ENCODE peak calls at places on chromosomes 11 and 22, in ten cellular contexts. One of them, this sample, is unnamed.

GRCh38 chr11:108685419-108686161 is 20.7 kb downstream of the DDX10 start:
- DNase-seq in aorta: no peak
- DNase-seq in transverse colon: no peak
- DNase-seq in uterus: no peak
- DNase-seq in AG04450: no peak
- DNase-seq in endodermal cell: no peak
- DNase-seq in A673: no peak
- DNase-seq in mesendoderm: no peak
- DNase-seq in A549: no peak
- DNase-seq in CD4-positive, CD25-positive, alpha-beta regulatory T cell: no peak
- DNase-seq in this sample: no peak

GRCh38 chr11:123390146-123390545 is 39.9 kb upstream of the GRAMD1B start:
- DNase-seq in aorta: no peak
- DNase-seq in transverse colon: no peak
- DNase-seq in uterus: no peak
- DNase-seq in AG04450: no peak
- DNase-seq in endodermal cell: no peak
- DNase-seq in A673: no peak
- DNase-seq in mesendoderm: no peak
- DNase-seq in A549: no peak
- DNase-seq in CD4-positive, CD25-positive, alpha-beta regulatory T cell: no peak
- DNase-seq in this sample: no peak

GRCh38 chr22:42933783-42934144 is 76.7 kb upstream of the ARFGAP3 start:
- DNase-seq in aorta: no peak
- DNase-seq in transverse colon: no peak
- DNase-seq in uterus: no peak
- DNase-seq in AG04450: peak; percentile 82
- DNase-seq in endodermal cell: no peak
- DNase-seq in A673: no peak
- DNase-seq in mesendoderm: no peak
- DNase-seq in A549: peak; percentile 43
- DNase-seq in CD4-positive, CD25-positive, alpha-beta regulatory T cell: no peak
- DNase-seq in this sample: no peak

GRCh38 chr11:8757047-8757446 is 74.5 kb downstream of the RPL27A start:
- DNase-seq in aorta: no peak
- DNase-seq in transverse colon: no peak
- DNase-seq in uterus: no peak
- DNase-seq in AG04450: no peak
- DNase-seq in endodermal cell: peak; percentile 29
- DNase-seq in A673: no peak
- DNase-seq in mesendoderm: no peak
- DNase-seq in A549: no peak
- DNase-seq in CD4-positive, CD25-positive, alpha-beta regulatory T cell: no peak
- DNase-seq in this sample: no peak

GRCh38 chr22:50184004-50184461 is 1.7 kb upstream of the TRABD start:
- DNase-seq in aorta: peak; percentile 82
- DNase-seq in transverse colon: peak; percentile 75
- DNase-seq in uterus: peak; percentile 77
- DNase-seq in AG04450: no peak
- DNase-seq in endodermal cell: peak; percentile 72
- DNase-seq in A673: no peak
- DNase-seq in mesendoderm: no peak
- DNase-seq in A549: no peak
- DNase-seq in CD4-positive, CD25-positive, alpha-beta regulatory T cell: no peak
- DNase-seq in this sample: no peak

GRCh38 chr11:64510759-64511158 is 80.3 kb upstream of the SLC22A12 start:
- DNase-seq in aorta: no peak
- DNase-seq in transverse colon: no peak
- DNase-seq in uterus: no peak
- DNase-seq in AG04450: no peak
- DNase-seq in endodermal cell: peak; percentile 58
- DNase-seq in A673: no peak
- DNase-seq in mesendoderm: no peak
- DNase-seq in A549: no peak
- DNase-seq in CD4-positive, CD25-positive, alpha-beta regulatory T cell: no peak
- DNase-seq in this sample: no peak

GRCh38 chr11:64850979-64851567 is 6.6 kb upstream of the CDC42BPG start:
- DNase-seq in aorta: no peak
- DNase-seq in transverse colon: peak; percentile 71
- DNase-seq in uterus: no peak
- DNase-seq in AG04450: no peak
- DNase-seq in endodermal cell: peak; percentile 80
- DNase-seq in A673: no peak
- DNase-seq in mesendoderm: no peak
- DNase-seq in A549: no peak
- DNase-seq in CD4-positive, CD25-positive, alpha-beta regulatory T cell: peak; percentile 58
- DNase-seq in this sample: no peak

GRCh38 chr11:129930743-129931142 is 35.4 kb upstream of the NFRKB start:
- DNase-seq in aorta: no peak
- DNase-seq in transverse colon: no peak
- DNase-seq in uterus: no peak
- DNase-seq in AG04450: no peak
- DNase-seq in endodermal cell: no peak
- DNase-seq in A673: no peak
- DNase-seq in mesendoderm: no peak
- DNase-seq in A549: no peak
- DNase-seq in CD4-positive, CD25-positive, alpha-beta regulatory T cell: no peak
- DNase-seq in this sample: no peak

GRCh38 chr11:113554531-113554930 is 79.3 kb upstream of the DRD2 start:
- DNase-seq in aorta: no peak
- DNase-seq in transverse colon: no peak
- DNase-seq in uterus: no peak
- DNase-seq in AG04450: no peak
- DNase-seq in endodermal cell: peak; percentile 50
- DNase-seq in A673: no peak
- DNase-seq in mesendoderm: no peak
- DNase-seq in A549: no peak
- DNase-seq in CD4-positive, CD25-positive, alpha-beta regulatory T cell: no peak
- DNase-seq in this sample: peak; percentile 63

GRCh38 chr11:119729581-119730346 is 764 bp upstream of the NECTIN1 start:
- DNase-seq in aorta: peak; percentile 87
- DNase-seq in transverse colon: peak; percentile 77
- DNase-seq in uterus: peak; percentile 51
- DNase-seq in AG04450: peak; percentile 18
- DNase-seq in endodermal cell: peak; percentile 71
- DNase-seq in A673: peak; percentile 23
- DNase-seq in mesendoderm: peak; percentile 63
- DNase-seq in A549: peak; percentile 48
- DNase-seq in CD4-positive, CD25-positive, alpha-beta regulatory T cell: no peak
- DNase-seq in this sample: no peak

GRCh38 chr22:27241430-27242110 is 560.0 kb downstream of the MN1 start:
- DNase-seq in aorta: peak; percentile 85
- DNase-seq in transverse colon: no peak
- DNase-seq in uterus: no peak
- DNase-seq in AG04450: no peak
- DNase-seq in endodermal cell: no peak
- DNase-seq in A673: no peak
- DNase-seq in mesendoderm: no peak
- DNase-seq in A549: no peak
- DNase-seq in CD4-positive, CD25-positive, alpha-beta regulatory T cell: no peak
- DNase-seq in this sample: no peak

DNA sequence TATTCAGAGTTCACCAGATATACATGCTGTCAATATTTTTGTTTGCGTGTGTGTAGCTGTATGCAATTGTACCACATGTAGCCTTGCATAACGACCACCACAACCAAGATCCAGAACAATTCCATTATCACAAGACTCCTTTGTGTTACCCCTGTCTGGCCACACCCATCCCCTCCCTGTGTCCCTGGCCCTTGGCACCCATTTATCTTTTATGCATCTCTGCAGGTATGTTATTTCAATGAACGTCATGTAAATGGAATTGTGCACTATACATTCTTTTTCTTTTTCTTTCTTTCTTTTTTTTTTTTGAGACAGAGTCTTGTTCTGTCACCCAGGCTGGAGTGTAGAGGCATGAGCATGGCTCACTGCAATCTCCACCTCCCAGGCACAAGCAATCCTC is 9.7 kb upstream of the PAFAH1B2 start:
- DNase-seq in aorta: no peak
- DNase-seq in transverse colon: no peak
- DNase-seq in uterus: no peak
- DNase-seq in AG04450: no peak
- DNase-seq in endodermal cell: no peak
- DNase-seq in A673: no peak
- DNase-seq in mesendoderm: no peak
- DNase-seq in A549: no peak
- DNase-seq in CD4-positive, CD25-positive, alpha-beta regulatory T cell: no peak
- DNase-seq in this sample: no peak
- H3K27ac ChIP-seq in aorta: no peak overlapping the region
- H3K27ac ChIP-seq in transverse colon: no peak overlapping the region
- H3K27ac ChIP-seq in uterus: no peak overlapping the region
- H3K27ac ChIP-seq in AG04450: no peak overlapping the region
- H3K27ac ChIP-seq in endodermal cell: no peak overlapping the region
- H3K27ac ChIP-seq in A673: no peak overlapping the region
- H3K27ac ChIP-seq in mesendoderm: no peak overlapping the region
- H3K27ac ChIP-seq in A549: no peak overlapping the region
- H3K27ac ChIP-seq in CD4-positive, CD25-positive, alpha-beta regulatory T cell: no peak overlapping the region
- H3K27ac ChIP-seq in this sample: no peak overlapping the region

DNA sequence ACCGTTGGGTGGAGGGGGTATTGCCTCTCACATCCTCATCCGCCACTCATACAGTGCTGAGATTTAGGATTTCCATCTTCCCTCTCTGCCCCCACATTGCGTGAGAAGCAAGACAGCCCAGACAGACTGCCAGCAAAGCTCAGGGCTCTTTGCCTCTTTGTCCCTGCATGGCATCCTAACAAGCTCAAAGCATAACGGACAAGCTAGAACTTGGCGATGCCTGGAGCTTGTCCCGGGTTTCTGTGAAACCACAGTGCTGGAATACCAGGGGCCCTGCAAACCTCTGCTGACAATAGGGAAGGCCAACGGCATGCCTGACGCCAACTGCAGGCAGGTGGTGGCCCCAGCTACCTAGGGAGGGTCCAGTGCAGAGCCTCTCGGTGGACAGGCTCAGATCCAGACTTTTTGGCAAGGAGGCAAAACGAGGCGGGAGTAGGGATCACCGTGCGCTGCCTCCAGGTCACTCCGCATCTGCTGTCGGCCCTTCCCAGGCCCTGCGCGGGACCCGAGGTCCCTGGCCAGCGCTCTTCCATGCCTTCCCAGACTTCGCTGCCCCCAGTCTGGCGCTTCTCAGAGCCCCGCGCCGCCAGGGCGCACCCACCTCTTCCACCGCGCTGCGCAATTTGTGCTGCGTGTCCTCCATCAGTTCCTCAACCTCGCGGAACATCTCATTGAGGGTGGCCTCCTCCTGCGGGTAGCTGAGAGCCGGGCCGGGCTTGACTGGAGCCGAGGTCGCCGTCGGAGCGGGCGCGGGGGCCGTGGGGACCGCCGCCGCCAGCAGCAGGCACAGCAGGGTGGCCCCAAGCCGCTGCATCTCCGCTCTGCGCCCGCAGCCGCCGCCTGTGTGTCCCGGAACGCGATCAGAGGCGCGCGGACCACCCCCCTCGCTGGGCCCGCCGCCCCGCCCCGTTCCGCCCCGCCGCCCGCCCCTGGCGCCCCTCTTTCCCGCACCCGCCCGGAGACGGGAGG is at the start of gene DKK3:
- DNase-seq in aorta: no peak
- DNase-seq in transverse colon: no peak
- DNase-seq in uterus: no peak
- DNase-seq in AG04450: no peak
- DNase-seq in endodermal cell: peak; percentile 78
- DNase-seq in A673: no peak
- DNase-seq in mesendoderm: peak; percentile 62
- DNase-seq in A549: no peak
- DNase-seq in CD4-positive, CD25-positive, alpha-beta regulatory T cell: no peak
- DNase-seq in this sample: peak; percentile 20
- H3K27ac ChIP-seq in aorta: peak within 1 kb of the TSS; percentile 76
- H3K27ac ChIP-seq in transverse colon: peak within 1 kb of the TSS; percentile 38
- H3K27ac ChIP-seq in uterus: peak within 1 kb of the TSS; percentile 53
- H3K27ac ChIP-seq in AG04450: peak within 1 kb of the TSS; percentile 48
- H3K27ac ChIP-seq in endodermal cell: no peak within 1 kb of the TSS
- H3K27ac ChIP-seq in A673: no peak within 1 kb of the TSS
- H3K27ac ChIP-seq in mesendoderm: no peak within 1 kb of the TSS
- H3K27ac ChIP-seq in A549: peak within 1 kb of the TSS; percentile 89
- H3K27ac ChIP-seq in CD4-positive, CD25-positive, alpha-beta regulatory T cell: no peak within 1 kb of the TSS
- H3K27ac ChIP-seq in this sample: peak within 1 kb of the TSS; percentile 29

DNA sequence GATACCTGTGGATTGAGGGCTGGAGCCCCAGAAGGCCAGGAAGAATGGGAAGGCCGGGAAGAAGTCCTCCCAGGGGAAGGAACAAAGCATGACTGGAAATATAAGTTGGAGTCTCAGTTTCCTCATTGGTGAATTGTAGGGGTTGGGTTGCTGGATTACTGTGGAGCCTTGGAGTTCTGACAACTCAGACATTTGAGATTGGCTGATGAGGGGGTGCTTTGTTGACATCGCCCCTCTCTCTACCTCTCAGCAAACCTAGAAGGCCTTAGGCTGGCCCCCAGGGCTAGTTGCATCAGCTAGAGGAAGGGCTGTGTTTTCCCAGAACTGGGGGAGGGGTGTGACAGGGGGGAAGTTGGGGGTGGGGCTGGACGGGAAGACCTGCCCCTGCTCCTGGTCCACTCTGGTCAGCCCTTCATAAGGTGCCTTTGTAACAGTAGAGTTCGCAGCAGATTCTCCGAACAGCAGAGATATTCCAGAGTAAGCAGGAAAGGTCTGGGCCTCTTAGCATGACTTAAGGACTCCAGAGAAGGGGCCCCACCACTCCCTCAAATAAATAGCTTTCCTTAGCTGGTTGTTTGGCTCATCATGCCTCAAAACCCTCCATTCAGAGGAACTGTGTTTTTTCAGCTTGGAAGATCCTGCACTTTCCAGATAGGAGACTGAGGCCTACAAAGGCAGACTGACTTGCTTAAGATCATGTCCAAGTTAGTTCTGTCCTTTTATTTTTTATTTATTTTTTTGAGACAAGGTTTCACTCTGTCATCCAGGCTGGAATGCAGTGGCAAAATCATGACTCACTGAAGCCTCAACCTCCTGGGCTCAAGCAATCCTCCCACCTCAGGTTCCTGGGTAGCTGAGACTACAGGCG is 12.5 kb upstream of the THRSP start:
- DNase-seq in aorta: no peak
- DNase-seq in transverse colon: no peak
- DNase-seq in uterus: no peak
- DNase-seq in AG04450: no peak
- DNase-seq in endodermal cell: peak; percentile 73
- DNase-seq in A673: no peak
- DNase-seq in mesendoderm: peak; percentile 84
- DNase-seq in A549: no peak
- DNase-seq in CD4-positive, CD25-positive, alpha-beta regulatory T cell: no peak
- DNase-seq in this sample: peak; percentile 43
- H3K27ac ChIP-seq in aorta: no peak overlapping the region
- H3K27ac ChIP-seq in transverse colon: no peak overlapping the region
- H3K27ac ChIP-seq in uterus: no peak overlapping the region
- H3K27ac ChIP-seq in AG04450: peak overlapping the region; percentile 94
- H3K27ac ChIP-seq in endodermal cell: no peak overlapping the region
- H3K27ac ChIP-seq in A673: peak overlapping the region; percentile 37
- H3K27ac ChIP-seq in mesendoderm: peak overlapping the region; percentile 27
- H3K27ac ChIP-seq in A549: peak overlapping the region; percentile 60
- H3K27ac ChIP-seq in CD4-positive, CD25-positive, alpha-beta regulatory T cell: no peak overlapping the region
- H3K27ac ChIP-seq in this sample: peak overlapping the region; percentile 75

DNA sequence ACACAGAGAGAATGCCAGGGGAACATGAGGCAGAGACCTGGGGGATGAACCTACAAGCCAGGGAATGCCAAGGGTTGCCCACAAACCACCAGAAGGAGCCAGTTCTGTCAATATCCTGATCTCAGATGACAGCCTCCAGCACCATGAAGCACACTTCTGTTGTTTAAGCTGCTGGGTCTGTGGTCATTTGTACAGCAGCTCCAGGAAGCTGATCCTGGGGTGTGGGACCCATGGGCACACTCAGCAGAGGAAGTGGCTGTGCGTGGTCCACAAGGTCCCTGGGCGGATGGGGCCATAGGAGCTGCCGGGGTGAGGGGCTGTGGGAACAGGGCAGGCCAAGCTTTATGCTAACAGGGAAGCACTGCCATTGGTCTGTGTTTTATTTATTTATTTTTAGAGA is 12.1 kb downstream of the PPM1F start:
- DNase-seq in aorta: peak; percentile 72
- DNase-seq in transverse colon: no peak
- DNase-seq in uterus: no peak
- DNase-seq in AG04450: no peak
- DNase-seq in endodermal cell: no peak
- DNase-seq in A673: no peak
- DNase-seq in mesendoderm: no peak
- DNase-seq in A549: no peak
- DNase-seq in CD4-positive, CD25-positive, alpha-beta regulatory T cell: no peak
- DNase-seq in this sample: no peak
- H3K27ac ChIP-seq in aorta: no peak overlapping the region
- H3K27ac ChIP-seq in transverse colon: peak overlapping the region; percentile 93
- H3K27ac ChIP-seq in uterus: peak overlapping the region; percentile 93
- H3K27ac ChIP-seq in AG04450: no peak overlapping the region
- H3K27ac ChIP-seq in endodermal cell: no peak overlapping the region
- H3K27ac ChIP-seq in A673: peak overlapping the region; percentile 89
- H3K27ac ChIP-seq in mesendoderm: no peak overlapping the region
- H3K27ac ChIP-seq in A549: no peak overlapping the region
- H3K27ac ChIP-seq in CD4-positive, CD25-positive, alpha-beta regulatory T cell: no peak overlapping the region
- H3K27ac ChIP-seq in this sample: no peak overlapping the region